ENCODE peak calls at places on chromosomes 13 and 19, in ten cellular contexts. S is pancreas, Z is right cardiac atrium, N is thoracic aorta, K is iPS DF 6.9, X is mammary epithelial cell, Q is mesenchymal stem cell, P is A549, U is HCT116, V is trophoblast cell. E is an unnamed sample. For H3K4me1 and H3K9me3, the result is how much of the 10 kb centered on the place peaks cover.

GRCh38 chr13:99949657-99950413 is 21.7 kb downstream of the ZIC5 start:
- DNase-seq in Q (no peak), U (no peak), N (no peak), V (no peak), Z (no peak), K (no peak), S (no peak), P (no peak), X (no peak), E (peak)

GRCh38 chr13:19634129-19634740 is 776 bp downstream of the MPHOSPH8 start:
- DNase-seq in P (peak), V (peak), S (no peak), Z (peak), U (no peak), K (no peak), Q (peak), N (no peak), X (peak), E (peak)

GRCh38 chr19:14795078-14795721 is 16.8 kb upstream of the ADGRE2 start:
- DNase-seq in S (no peak), X (peak), Q (no peak), P (no peak), U (no peak), Z (no peak), K (no peak), V (no peak), N (no peak), E (no peak)

GRCh38 chr19:40908981-40909380 is 26.9 kb upstream of the CYP2A7 start:
- DNase-seq in Q (no peak), X (no peak), K (no peak), P (no peak), V (no peak), Z (no peak), S (peak), N (no peak), U (no peak), E (peak)

GRCh38 chr13:32025730-32026129 is 5.8 kb upstream of the FRY start:
- DNase-seq in U (no peak), K (no peak), S (no peak), V (no peak), Z (no peak), X (no peak), N (no peak), P (no peak), Q (no peak), E (peak)

GRCh38 chr19:1026189-1027019 is at the start of gene CNN2:
- DNase-seq in X (peak), Q (peak), V (peak), K (no peak), S (peak), U (no peak), P (peak), Z (peak), N (no peak), E (peak)

GRCh38 chr19:10766681-10767201 is 48.9 kb downstream of the DNM2 start:
- DNase-seq in Z (peak), N (no peak), S (peak), P (no peak), Q (no peak), X (no peak), V (no peak), K (no peak), U (no peak), E (no peak)

GRCh38 chr19:17243854-17244617 is 1.7 kb downstream of the NR2F6 start:
- DNase-seq in X (peak), N (no peak), Q (peak), K (no peak), Z (peak), U (no peak), P (peak), V (peak), S (peak), E (peak)

GRCh38 chr19:55227241-55228014 is 1.1 kb downstream of the TMEM86B start:
- DNase-seq in S (no peak), X (no peak), P (no peak), Q (no peak), N (no peak), Z (no peak), U (no peak), V (no peak), K (no peak), E (no peak)

GRCh38 chr19:52941941-52942370 is 18.7 kb upstream of the ZNF888 start:
- DNase-seq in S (peak), K (no peak), X (peak), Z (peak), V (peak), P (no peak), U (no peak), Q (peak), N (no peak), E (peak)

GRCh38 chr19:10412257-10412977 is 7.9 kb upstream of the PDE4A start:
- DNase-seq in X (no peak), P (no peak), S (no peak), Q (peak), K (no peak), Z (no peak), V (no peak), U (no peak), N (no peak), E (no peak)

GRCh38 chr19:14117668-14118164 is at the start of gene PRKACA:
- DNase-seq in P (peak), V (peak), K (peak), X (peak), Z (peak), S (peak), N (peak), U (peak), Q (peak), E (peak)

GRCh38 chr19:7856679-7857663 is 17.2 kb downstream of the PRR36 start:
- DNase-seq in Z (no peak), K (no peak), X (no peak), V (no peak), N (no peak), P (no peak), S (no peak), Q (no peak), U (no peak), E (no peak)

DNA sequence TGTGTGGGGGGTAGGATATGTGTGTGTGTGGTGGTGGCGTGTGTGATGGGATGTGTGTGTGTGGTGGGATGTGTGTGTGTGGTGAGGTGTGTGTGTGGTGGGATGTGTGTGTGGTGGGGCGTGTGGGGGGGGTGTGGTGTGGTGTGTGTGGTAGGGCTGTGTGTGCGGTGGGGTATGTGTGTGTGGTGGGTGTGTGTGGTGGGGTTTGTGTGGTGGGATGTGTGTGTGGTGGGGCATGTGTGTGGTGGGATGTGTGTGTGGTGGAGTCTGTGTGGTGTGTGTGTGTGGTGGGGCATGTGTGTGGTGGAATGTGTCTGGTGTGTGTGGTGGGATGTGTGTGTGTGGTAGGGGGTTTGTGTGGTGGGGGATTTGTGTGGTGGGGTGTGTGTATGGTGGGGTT is 41.2 kb upstream of the NPAS1 start:
- DNase-seq in K (no peak), X (no peak), S (no peak), Z (no peak), V (no peak), P (no peak), U (no peak), Q (no peak), N (no peak), E (no peak)
- H3K4me1 ChIP-seq in K (under half), X (under half), S (under half), Z (under half), V (under half), P (half or more), U (under half), Q (under half), N (half or more), E (under half)

GRCh38 chr19:27772059-27772458 is 1440.9 kb downstream of the UQCRFS1 start:
- DNase-seq in S (no peak), Q (no peak), Z (no peak), P (no peak), U (no peak), V (no peak), K (no peak), N (no peak), X (no peak), E (no peak)
- H3K9me3 ChIP-seq in S (under half), Q (under half), Z (under half), P (half or more), U (under half), V (under half), K (under half), N (half or more), X (under half), E (under half)

DNA sequence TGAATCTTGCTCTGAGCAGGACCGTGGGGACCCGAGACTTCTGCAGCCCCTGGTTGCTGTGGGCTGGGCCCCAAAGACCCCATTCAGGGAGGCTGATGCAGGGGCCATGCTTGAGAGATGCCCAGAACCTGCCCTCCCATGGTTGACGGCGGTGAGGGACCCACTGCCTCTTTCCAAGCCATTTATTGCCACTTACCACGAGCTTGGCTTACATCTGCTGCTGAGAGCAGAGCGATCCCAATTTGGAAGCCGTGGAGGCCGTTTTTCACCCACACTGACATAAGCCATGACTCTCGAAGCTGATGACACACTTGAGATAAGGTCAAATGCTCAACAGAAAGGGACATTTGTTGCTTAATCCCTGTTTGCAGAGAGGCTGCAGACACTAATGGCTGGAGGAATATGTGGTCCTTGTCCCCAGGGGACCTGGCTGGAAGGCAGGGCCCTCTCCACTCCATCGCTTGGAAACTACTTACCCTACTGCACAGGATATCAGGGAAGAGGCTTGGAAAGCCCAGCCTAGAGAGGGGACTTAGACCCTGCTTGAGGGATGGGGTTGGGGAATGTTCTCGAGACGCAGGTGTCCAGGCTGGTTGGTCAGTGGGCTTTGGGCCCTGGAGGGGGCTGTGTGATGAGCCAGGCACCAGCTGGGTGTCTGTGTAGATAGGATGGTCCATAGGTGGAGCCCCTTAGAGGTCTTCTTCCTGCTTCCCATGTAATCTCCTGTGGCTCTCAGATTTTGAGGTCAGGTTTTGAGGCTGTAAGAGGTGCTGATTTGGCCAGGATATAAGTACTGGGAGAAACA is 15.3 kb downstream of the ZNF536 start:
- DNase-seq in U (no peak), Z (peak), X (no peak), S (no peak), N (no peak), P (no peak), Q (no peak), V (no peak), K (no peak), E (no peak)
- H3K4me1 ChIP-seq in U (under half), Z (under half), X (under half), S (under half), N (under half), P (under half), Q (under half), V (under half), K (under half), E (under half)

GRCh38 chr13:77489566-77490337 is 45.8 kb upstream of the SCEL start:
- DNase-seq in V (no peak), X (no peak), N (no peak), U (no peak), K (no peak), Z (no peak), Q (no peak), S (no peak), P (no peak), E (no peak)

GRCh38 chr13:77500094-77500493 is 35.4 kb upstream of the SCEL start:
- DNase-seq in Q (no peak), V (no peak), P (no peak), S (no peak), X (no peak), U (no peak), N (no peak), Z (no peak), K (no peak), E (no peak)

GRCh38 chr13:77492982-77493381 is 42.5 kb upstream of the SCEL start:
- DNase-seq in K (no peak), X (peak), Z (no peak), Q (no peak), P (peak), U (peak), N (no peak), V (no peak), S (no peak), E (peak)

GRCh38 chr13:77494226-77494625 is 41.3 kb upstream of the SCEL start:
- DNase-seq in Z (no peak), K (no peak), Q (no peak), X (no peak), U (no peak), S (no peak), V (no peak), P (no peak), N (no peak), E (no peak)
- H3K9me3 ChIP-seq in Z (under half), K (under half), Q (under half), X (under half), U (under half), S (under half), V (under half), P (under half), N (under half), E (under half)

GRCh38 chr13:110528911-110529310 is 32.6 kb downstream of the RAB20 start:
- DNase-seq in Q (no peak), P (no peak), N (no peak), U (no peak), K (no peak), V (no peak), Z (no peak), X (no peak), S (no peak), E (peak)
- H3K4me1 ChIP-seq in Q (under half), P (under half), N (half or more), U (half or more), K (under half), V (half or more), Z (under half), X (under half), S (under half), E (under half)

GRCh38 chr13:65133094-65133493 is 2097.0 kb downstream of the PCDH9 start:
- DNase-seq in X (no peak), K (peak), U (peak), Z (no peak), Q (peak), N (no peak), P (peak), S (no peak), V (no peak), E (no peak)
- H3K9me3 ChIP-seq in X (under half), K (under half), U (under half), Z (under half), Q (under half), N (under half), P (under half), S (under half), V (under half), E (under half)

DNA sequence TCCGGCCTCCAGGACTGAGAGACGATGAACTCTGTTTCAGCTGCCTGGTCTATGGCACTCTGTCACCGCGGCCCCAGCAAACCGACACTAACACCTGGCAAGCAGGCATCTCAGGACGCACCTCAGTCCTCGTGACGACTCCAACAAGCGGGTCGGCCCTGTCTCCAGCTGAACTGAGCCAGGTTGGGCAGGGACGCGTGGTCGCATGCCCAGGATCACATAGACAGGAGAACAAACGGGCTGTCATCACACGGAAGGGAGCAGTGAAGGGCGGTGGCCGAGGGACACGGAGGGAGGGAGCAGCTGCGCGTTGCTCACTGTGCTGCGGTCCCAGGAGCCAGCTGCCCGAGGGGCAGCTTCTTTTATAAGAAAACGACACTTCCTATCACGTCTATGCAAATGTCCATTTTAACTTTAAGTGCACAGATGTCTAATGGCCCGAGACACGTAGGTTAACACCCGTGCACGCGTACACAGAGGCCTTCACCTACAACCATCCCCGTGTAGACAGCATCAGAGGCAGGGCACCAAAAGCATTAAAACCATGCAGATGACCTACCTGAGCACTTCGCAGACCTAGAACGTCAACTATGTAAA is 8.9 kb downstream of the SGTA start:
- DNase-seq in U (no peak), K (no peak), S (no peak), Z (peak), P (no peak), V (no peak), X (no peak), Q (no peak), N (no peak), E (no peak)
- H3K4me1 ChIP-seq in U (under half), K (under half), S (under half), Z (under half), P (under half), V (under half), X (under half), Q (under half), N (under half), E (under half)

GRCh38 chr19:50044922-50045321 is 19.1 kb downstream of the ZNF473 start:
- DNase-seq in S (no peak), Z (no peak), Q (no peak), U (no peak), K (no peak), N (no peak), V (no peak), P (no peak), X (no peak), E (no peak)

GRCh38 chr19:50040967-50041366 is 15.2 kb downstream of the ZNF473 start:
- DNase-seq in N (no peak), S (no peak), Z (no peak), V (no peak), X (no peak), U (no peak), Q (no peak), K (no peak), P (no peak), E (no peak)

GRCh38 chr19:50042363-50043024 is 16.7 kb downstream of the ZNF473 start:
- DNase-seq in Z (no peak), U (no peak), S (no peak), X (no peak), V (no peak), P (no peak), K (no peak), N (no peak), Q (no peak), E (no peak)

GRCh38 chr19:50046649-50047503 is 21.1 kb downstream of the ZNF473 start:
- DNase-seq in U (peak), S (peak), N (peak), X (no peak), Z (peak), V (peak), P (peak), Q (no peak), K (peak), E (peak)

DNA sequence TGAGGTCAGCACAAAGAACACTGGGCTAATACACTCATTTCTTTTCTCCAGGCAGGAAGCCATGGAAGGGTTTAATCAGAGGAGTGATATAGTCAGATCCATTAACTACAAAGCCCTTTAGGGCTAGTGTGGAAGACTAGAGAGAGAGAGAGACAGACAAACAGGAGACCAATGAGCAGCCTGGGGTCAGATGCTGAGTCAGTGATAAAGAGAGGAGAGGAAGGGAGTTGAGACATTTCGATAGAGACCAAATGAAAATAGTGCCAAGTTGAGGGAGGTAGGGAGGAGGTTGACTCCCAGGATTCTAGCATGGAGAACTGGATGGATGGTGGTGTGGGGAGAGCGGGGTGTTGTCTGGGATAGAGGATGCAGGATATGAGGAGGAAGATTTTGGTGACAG is 18.2 kb downstream of the ZNF473 start:
- DNase-seq in K (no peak), N (no peak), S (no peak), P (no peak), X (no peak), Q (no peak), V (no peak), Z (no peak), U (no peak), E (no peak)
- H3K9me3 ChIP-seq in K (under half), N (under half), S (under half), P (half or more), X (half or more), Q (half or more), V (half or more), Z (under half), U (half or more), E (under half)

GRCh38 chr13:112783135-112783945 is 93.5 kb downstream of the ATP11A start:
- DNase-seq in P (no peak), Q (peak), V (no peak), S (no peak), K (no peak), X (no peak), Z (peak), N (no peak), U (no peak), E (no peak)

GRCh38 chr13:112781881-112782361 is 92.1 kb downstream of the ATP11A start:
- DNase-seq in V (no peak), X (peak), N (no peak), K (no peak), S (no peak), P (no peak), Z (peak), U (no peak), Q (no peak), E (no peak)

GRCh38 chr13:112779856-112780604 is 90.2 kb downstream of the ATP11A start:
- DNase-seq in V (no peak), X (no peak), U (no peak), N (no peak), Z (peak), S (no peak), Q (no peak), P (no peak), K (no peak), E (no peak)

GRCh38 chr13:112782433-112783010 is 92.7 kb downstream of the ATP11A start:
- DNase-seq in S (no peak), P (no peak), X (no peak), Q (peak), U (no peak), V (no peak), N (no peak), Z (peak), K (no peak), E (no peak)

GRCh38 chr13:112781287-112781686 is 91.4 kb downstream of the ATP11A start:
- DNase-seq in N (no peak), U (no peak), P (no peak), K (no peak), Z (no peak), Q (no peak), X (no peak), V (no peak), S (no peak), E (no peak)
- H3K4me1 ChIP-seq in N (under half), U (under half), P (under half), K (under half), Z (under half), Q (under half), X (under half), V (under half), S (under half), E (under half)

GRCh38 chr19:12133069-12133468 is 7.1 kb downstream of the ZNF20 start:
- DNase-seq in Q (peak), K (no peak), U (no peak), V (no peak), Z (no peak), X (no peak), S (no peak), P (no peak), N (no peak), E (no peak)
- H3K9me3 ChIP-seq in Q (half or more), K (under half), U (under half), V (under half), Z (under half), X (under half), S (under half), P (under half), N (under half), E (under half)

E was measured in HAP-1.